ENCODE peak calls at places on chromosomes 5 and 9, in nine cellular contexts. One of them, this sample, is unnamed.

GRCh38 chr9:86072393-86073016 is 26.9 kb downstream of the GOLM1 start:
- DNase-seq in Kasumi-1: no peak
- DNase-seq in stimulated activated CD4-positive, alpha-beta T cell treated with anti-CD3 and anti-CD28 coated beads, Interleukin-2, amount 100 ng/mL, for 24 hours: no peak
- DNase-seq in amygdala: no peak
- DNase-seq in activated CD8-positive, alpha-beta memory T cell treated with anti-CD3 and anti-CD28 coated beads, Interleukin-2, amount 10 ng/mL, durations not matched to agents 7 days and 5 days: no peak
- DNase-seq in brain microvascular endothelial cell: no peak
- DNase-seq in stimulated activated CD8-positive, alpha-beta memory T cell treated with anti-CD3 and anti-CD28 coated beads, Interleukin-15, amount 100 ng/mL, for 4 hours: no peak
- DNase-seq in OCI-LY7: no peak
- DNase-seq in T-helper 2 cell: no peak
- DNase-seq in this sample: no peak

GRCh38 chr5:14851067-14851422 is 20.5 kb downstream of the ANKH start:
- DNase-seq in Kasumi-1: no peak
- DNase-seq in stimulated activated CD4-positive, alpha-beta T cell treated with anti-CD3 and anti-CD28 coated beads, Interleukin-2, amount 100 ng/mL, for 24 hours: no peak
- DNase-seq in amygdala: no peak
- DNase-seq in activated CD8-positive, alpha-beta memory T cell treated with anti-CD3 and anti-CD28 coated beads, Interleukin-2, amount 10 ng/mL, durations not matched to agents 7 days and 5 days: no peak
- DNase-seq in brain microvascular endothelial cell: no peak
- DNase-seq in stimulated activated CD8-positive, alpha-beta memory T cell treated with anti-CD3 and anti-CD28 coated beads, Interleukin-15, amount 100 ng/mL, for 4 hours: no peak
- DNase-seq in OCI-LY7: no peak
- DNase-seq in T-helper 2 cell: no peak
- DNase-seq in this sample: no peak

GRCh38 chr5:28301676-28302075 is 1263.3 kb upstream of the CDH9 start:
- DNase-seq in Kasumi-1: no peak
- DNase-seq in stimulated activated CD4-positive, alpha-beta T cell treated with anti-CD3 and anti-CD28 coated beads, Interleukin-2, amount 100 ng/mL, for 24 hours: no peak
- DNase-seq in amygdala: no peak
- DNase-seq in activated CD8-positive, alpha-beta memory T cell treated with anti-CD3 and anti-CD28 coated beads, Interleukin-2, amount 10 ng/mL, durations not matched to agents 7 days and 5 days: no peak
- DNase-seq in brain microvascular endothelial cell: peak
- DNase-seq in stimulated activated CD8-positive, alpha-beta memory T cell treated with anti-CD3 and anti-CD28 coated beads, Interleukin-15, amount 100 ng/mL, for 4 hours: no peak
- DNase-seq in OCI-LY7: no peak
- DNase-seq in T-helper 2 cell: no peak
- DNase-seq in this sample: peak

GRCh38 chr5:64691333-64691732 is 1.0 kb downstream of the SHISAL2B start:
- DNase-seq in Kasumi-1: no peak
- DNase-seq in stimulated activated CD4-positive, alpha-beta T cell treated with anti-CD3 and anti-CD28 coated beads, Interleukin-2, amount 100 ng/mL, for 24 hours: no peak
- DNase-seq in amygdala: no peak
- DNase-seq in activated CD8-positive, alpha-beta memory T cell treated with anti-CD3 and anti-CD28 coated beads, Interleukin-2, amount 10 ng/mL, durations not matched to agents 7 days and 5 days: no peak
- DNase-seq in brain microvascular endothelial cell: no peak
- DNase-seq in stimulated activated CD8-positive, alpha-beta memory T cell treated with anti-CD3 and anti-CD28 coated beads, Interleukin-15, amount 100 ng/mL, for 4 hours: no peak
- DNase-seq in OCI-LY7: no peak
- DNase-seq in T-helper 2 cell: no peak
- DNase-seq in this sample: no peak

GRCh38 chr5:116573617-116574431 is 799 bp downstream of the SEMA6A start:
- DNase-seq in Kasumi-1: peak
- DNase-seq in stimulated activated CD4-positive, alpha-beta T cell treated with anti-CD3 and anti-CD28 coated beads, Interleukin-2, amount 100 ng/mL, for 24 hours: no peak
- DNase-seq in amygdala: no peak
- DNase-seq in activated CD8-positive, alpha-beta memory T cell treated with anti-CD3 and anti-CD28 coated beads, Interleukin-2, amount 10 ng/mL, durations not matched to agents 7 days and 5 days: no peak
- DNase-seq in brain microvascular endothelial cell: no peak
- DNase-seq in stimulated activated CD8-positive, alpha-beta memory T cell treated with anti-CD3 and anti-CD28 coated beads, Interleukin-15, amount 100 ng/mL, for 4 hours: no peak
- DNase-seq in OCI-LY7: no peak
- DNase-seq in T-helper 2 cell: peak
- DNase-seq in this sample: peak

GRCh38 chr9:83509372-83509771 is 28.8 kb downstream of the FRMD3 start:
- DNase-seq in Kasumi-1: no peak
- DNase-seq in stimulated activated CD4-positive, alpha-beta T cell treated with anti-CD3 and anti-CD28 coated beads, Interleukin-2, amount 100 ng/mL, for 24 hours: no peak
- DNase-seq in amygdala: no peak
- DNase-seq in activated CD8-positive, alpha-beta memory T cell treated with anti-CD3 and anti-CD28 coated beads, Interleukin-2, amount 10 ng/mL, durations not matched to agents 7 days and 5 days: no peak
- DNase-seq in brain microvascular endothelial cell: peak
- DNase-seq in stimulated activated CD8-positive, alpha-beta memory T cell treated with anti-CD3 and anti-CD28 coated beads, Interleukin-15, amount 100 ng/mL, for 4 hours: no peak
- DNase-seq in OCI-LY7: no peak
- DNase-seq in T-helper 2 cell: no peak
- DNase-seq in this sample: no peak

GRCh38 chr9:21554813-21555212 is 72.7 kb upstream of the IFNE start:
- DNase-seq in Kasumi-1: no peak
- DNase-seq in stimulated activated CD4-positive, alpha-beta T cell treated with anti-CD3 and anti-CD28 coated beads, Interleukin-2, amount 100 ng/mL, for 24 hours: no peak
- DNase-seq in amygdala: no peak
- DNase-seq in activated CD8-positive, alpha-beta memory T cell treated with anti-CD3 and anti-CD28 coated beads, Interleukin-2, amount 10 ng/mL, durations not matched to agents 7 days and 5 days: no peak
- DNase-seq in brain microvascular endothelial cell: no peak
- DNase-seq in stimulated activated CD8-positive, alpha-beta memory T cell treated with anti-CD3 and anti-CD28 coated beads, Interleukin-15, amount 100 ng/mL, for 4 hours: no peak
- DNase-seq in OCI-LY7: no peak
- DNase-seq in T-helper 2 cell: no peak
- DNase-seq in this sample: no peak

GRCh38 chr5:97004423-97005060 is 68.7 kb downstream of the LNPEP start:
- DNase-seq in Kasumi-1: no peak
- DNase-seq in stimulated activated CD4-positive, alpha-beta T cell treated with anti-CD3 and anti-CD28 coated beads, Interleukin-2, amount 100 ng/mL, for 24 hours: no peak
- DNase-seq in amygdala: no peak
- DNase-seq in activated CD8-positive, alpha-beta memory T cell treated with anti-CD3 and anti-CD28 coated beads, Interleukin-2, amount 10 ng/mL, durations not matched to agents 7 days and 5 days: no peak
- DNase-seq in brain microvascular endothelial cell: no peak
- DNase-seq in stimulated activated CD8-positive, alpha-beta memory T cell treated with anti-CD3 and anti-CD28 coated beads, Interleukin-15, amount 100 ng/mL, for 4 hours: no peak
- DNase-seq in OCI-LY7: no peak
- DNase-seq in T-helper 2 cell: peak
- DNase-seq in this sample: no peak

GRCh38 chr5:147339313-147339712 is 104.5 kb downstream of the STK32A start:
- DNase-seq in Kasumi-1: no peak
- DNase-seq in stimulated activated CD4-positive, alpha-beta T cell treated with anti-CD3 and anti-CD28 coated beads, Interleukin-2, amount 100 ng/mL, for 24 hours: no peak
- DNase-seq in amygdala: no peak
- DNase-seq in activated CD8-positive, alpha-beta memory T cell treated with anti-CD3 and anti-CD28 coated beads, Interleukin-2, amount 10 ng/mL, durations not matched to agents 7 days and 5 days: no peak
- DNase-seq in brain microvascular endothelial cell: no peak
- DNase-seq in stimulated activated CD8-positive, alpha-beta memory T cell treated with anti-CD3 and anti-CD28 coated beads, Interleukin-15, amount 100 ng/mL, for 4 hours: no peak
- DNase-seq in OCI-LY7: no peak
- DNase-seq in T-helper 2 cell: no peak
- DNase-seq in this sample: no peak

GRCh38 chr5:171840066-171840465 is 54.4 kb downstream of the SMIM23 start:
- DNase-seq in Kasumi-1: peak
- DNase-seq in stimulated activated CD4-positive, alpha-beta T cell treated with anti-CD3 and anti-CD28 coated beads, Interleukin-2, amount 100 ng/mL, for 24 hours: no peak
- DNase-seq in amygdala: no peak
- DNase-seq in activated CD8-positive, alpha-beta memory T cell treated with anti-CD3 and anti-CD28 coated beads, Interleukin-2, amount 10 ng/mL, durations not matched to agents 7 days and 5 days: no peak
- DNase-seq in brain microvascular endothelial cell: no peak
- DNase-seq in stimulated activated CD8-positive, alpha-beta memory T cell treated with anti-CD3 and anti-CD28 coated beads, Interleukin-15, amount 100 ng/mL, for 4 hours: no peak
- DNase-seq in OCI-LY7: peak
- DNase-seq in T-helper 2 cell: peak
- DNase-seq in this sample: no peak

GRCh38 chr5:177232358-177232757 is 71.2 kb downstream of the RAB24 start:
- DNase-seq in Kasumi-1: no peak
- DNase-seq in stimulated activated CD4-positive, alpha-beta T cell treated with anti-CD3 and anti-CD28 coated beads, Interleukin-2, amount 100 ng/mL, for 24 hours: no peak
- DNase-seq in amygdala: no peak
- DNase-seq in activated CD8-positive, alpha-beta memory T cell treated with anti-CD3 and anti-CD28 coated beads, Interleukin-2, amount 10 ng/mL, durations not matched to agents 7 days and 5 days: no peak
- DNase-seq in brain microvascular endothelial cell: peak
- DNase-seq in stimulated activated CD8-positive, alpha-beta memory T cell treated with anti-CD3 and anti-CD28 coated beads, Interleukin-15, amount 100 ng/mL, for 4 hours: no peak
- DNase-seq in OCI-LY7: no peak
- DNase-seq in T-helper 2 cell: no peak
- DNase-seq in this sample: no peak

GRCh38 chr5:101390317-101390908 is 487.3 kb upstream of the ST8SIA4 start:
- DNase-seq in Kasumi-1: peak
- DNase-seq in stimulated activated CD4-positive, alpha-beta T cell treated with anti-CD3 and anti-CD28 coated beads, Interleukin-2, amount 100 ng/mL, for 24 hours: no peak
- DNase-seq in amygdala: peak
- DNase-seq in activated CD8-positive, alpha-beta memory T cell treated with anti-CD3 and anti-CD28 coated beads, Interleukin-2, amount 10 ng/mL, durations not matched to agents 7 days and 5 days: no peak
- DNase-seq in brain microvascular endothelial cell: peak
- DNase-seq in stimulated activated CD8-positive, alpha-beta memory T cell treated with anti-CD3 and anti-CD28 coated beads, Interleukin-15, amount 100 ng/mL, for 4 hours: no peak
- DNase-seq in OCI-LY7: peak
- DNase-seq in T-helper 2 cell: peak
- DNase-seq in this sample: no peak

GRCh38 chr9:87883990-87884389 is 1.3 kb downstream of the SPATA31E1 start:
- DNase-seq in Kasumi-1: no peak
- DNase-seq in stimulated activated CD4-positive, alpha-beta T cell treated with anti-CD3 and anti-CD28 coated beads, Interleukin-2, amount 100 ng/mL, for 24 hours: no peak
- DNase-seq in amygdala: no peak
- DNase-seq in activated CD8-positive, alpha-beta memory T cell treated with anti-CD3 and anti-CD28 coated beads, Interleukin-2, amount 10 ng/mL, durations not matched to agents 7 days and 5 days: no peak
- DNase-seq in brain microvascular endothelial cell: no peak
- DNase-seq in stimulated activated CD8-positive, alpha-beta memory T cell treated with anti-CD3 and anti-CD28 coated beads, Interleukin-15, amount 100 ng/mL, for 4 hours: no peak
- DNase-seq in OCI-LY7: no peak
- DNase-seq in T-helper 2 cell: no peak
- DNase-seq in this sample: peak

GRCh38 chr9:68515304-68516017 is 25.2 kb downstream of the TMEM252 start:
- DNase-seq in Kasumi-1: no peak
- DNase-seq in stimulated activated CD4-positive, alpha-beta T cell treated with anti-CD3 and anti-CD28 coated beads, Interleukin-2, amount 100 ng/mL, for 24 hours: no peak
- DNase-seq in amygdala: no peak
- DNase-seq in activated CD8-positive, alpha-beta memory T cell treated with anti-CD3 and anti-CD28 coated beads, Interleukin-2, amount 10 ng/mL, durations not matched to agents 7 days and 5 days: no peak
- DNase-seq in brain microvascular endothelial cell: peak
- DNase-seq in stimulated activated CD8-positive, alpha-beta memory T cell treated with anti-CD3 and anti-CD28 coated beads, Interleukin-15, amount 100 ng/mL, for 4 hours: no peak
- DNase-seq in OCI-LY7: no peak
- DNase-seq in T-helper 2 cell: no peak
- DNase-seq in this sample: no peak

GRCh38 chr5:156379198-156379597 is 52.2 kb downstream of the SGCD start:
- DNase-seq in Kasumi-1: no peak
- DNase-seq in stimulated activated CD4-positive, alpha-beta T cell treated with anti-CD3 and anti-CD28 coated beads, Interleukin-2, amount 100 ng/mL, for 24 hours: no peak
- DNase-seq in amygdala: no peak
- DNase-seq in activated CD8-positive, alpha-beta memory T cell treated with anti-CD3 and anti-CD28 coated beads, Interleukin-2, amount 10 ng/mL, durations not matched to agents 7 days and 5 days: no peak
- DNase-seq in brain microvascular endothelial cell: no peak
- DNase-seq in stimulated activated CD8-positive, alpha-beta memory T cell treated with anti-CD3 and anti-CD28 coated beads, Interleukin-15, amount 100 ng/mL, for 4 hours: no peak
- DNase-seq in OCI-LY7: no peak
- DNase-seq in T-helper 2 cell: no peak
- DNase-seq in this sample: no peak

GRCh38 chr5:31086839-31087415 is 106.6 kb upstream of the CDH6 start:
- DNase-seq in Kasumi-1: no peak
- DNase-seq in stimulated activated CD4-positive, alpha-beta T cell treated with anti-CD3 and anti-CD28 coated beads, Interleukin-2, amount 100 ng/mL, for 24 hours: no peak
- DNase-seq in amygdala: no peak
- DNase-seq in activated CD8-positive, alpha-beta memory T cell treated with anti-CD3 and anti-CD28 coated beads, Interleukin-2, amount 10 ng/mL, durations not matched to agents 7 days and 5 days: no peak
- DNase-seq in brain microvascular endothelial cell: no peak
- DNase-seq in stimulated activated CD8-positive, alpha-beta memory T cell treated with anti-CD3 and anti-CD28 coated beads, Interleukin-15, amount 100 ng/mL, for 4 hours: no peak
- DNase-seq in OCI-LY7: no peak
- DNase-seq in T-helper 2 cell: no peak
- DNase-seq in this sample: no peak

GRCh38 chr5:1515921-1516571 is 7.7 kb downstream of the LPCAT1 start:
- DNase-seq in Kasumi-1: no peak
- DNase-seq in stimulated activated CD4-positive, alpha-beta T cell treated with anti-CD3 and anti-CD28 coated beads, Interleukin-2, amount 100 ng/mL, for 24 hours: no peak
- DNase-seq in amygdala: no peak
- DNase-seq in activated CD8-positive, alpha-beta memory T cell treated with anti-CD3 and anti-CD28 coated beads, Interleukin-2, amount 10 ng/mL, durations not matched to agents 7 days and 5 days: peak
- DNase-seq in brain microvascular endothelial cell: no peak
- DNase-seq in stimulated activated CD8-positive, alpha-beta memory T cell treated with anti-CD3 and anti-CD28 coated beads, Interleukin-15, amount 100 ng/mL, for 4 hours: no peak
- DNase-seq in OCI-LY7: no peak
- DNase-seq in T-helper 2 cell: no peak
- DNase-seq in this sample: peak